ENCODE peak calls at places on chromosomes 7 and 10, in nine cellular contexts. A is gastrocnemius medialis, C is RCC 7860, S is iPS-NIHi11, K is hypothalamus, T is HEK293T, G is fibroblast of lung, J is M059J, B is AG09309. W is an unnamed sample.

GRCh38 chr7:11261470-11261869 is 287.8 kb downstream of the PHF14 start:
- DNase-seq in A (no peak), C (no peak), S (no peak), K (no peak), T (peak), G (no peak), J (peak), B (no peak), W (no peak)

GRCh38 chr10:109911903-109912302 is 11.4 kb downstream of the XPNPEP1 start:
- DNase-seq in A (no peak), C (no peak), S (no peak), K (no peak), T (no peak), G (no peak), J (no peak), B (no peak), W (no peak)

GRCh38 chr7:13604178-13604577 is 385.3 kb downstream of the ETV1 start:
- DNase-seq in A (no peak), C (no peak), S (no peak), K (no peak), T (no peak), G (no peak), J (no peak), B (no peak), W (no peak)

GRCh38 chr7:113086431-113086888 is at the start of gene GPR85:
- DNase-seq in A (peak), C (no peak), S (peak), K (peak), T (peak), G (peak), J (peak), B (no peak), W (no peak)

GRCh38 chr7:334618-335357 is 44.8 kb downstream of the FOXL3 start:
- DNase-seq in A (no peak), C (no peak), S (no peak), K (no peak), T (no peak), G (no peak), J (no peak), B (no peak), W (no peak)

GRCh38 chr10:98326621-98327027 is 58.6 kb upstream of the LOXL4 start:
- DNase-seq in A (no peak), C (no peak), S (no peak), K (no peak), T (no peak), G (no peak), J (peak), B (no peak), W (no peak)

GRCh38 chr7:43767311-43767710 is 8.8 kb downstream of the BLVRA start:
- DNase-seq in A (no peak), C (no peak), S (no peak), K (no peak), T (no peak), G (no peak), J (no peak), B (no peak), W (no peak)

GRCh38 chr10:88114368-88114767 is 250.9 kb downstream of the PTEN start:
- DNase-seq in A (peak), C (no peak), S (peak), K (no peak), T (peak), G (peak), J (peak), B (no peak), W (no peak)

GRCh38 chr10:11639861-11640764 is 28.7 kb upstream of the USP6NL start:
- DNase-seq in A (no peak), C (no peak), S (no peak), K (no peak), T (no peak), G (peak), J (no peak), B (no peak), W (no peak)

GRCh38 chr7:36387437-36388345 is 2.0 kb upstream of the ANLN start:
- DNase-seq in A (no peak), C (no peak), S (no peak), K (no peak), T (no peak), G (no peak), J (peak), B (no peak), W (no peak)

GRCh38 chr7:135910393-135911036 is 66.6 kb downstream of the MTPN start:
- DNase-seq in A (no peak), C (no peak), S (no peak), K (no peak), T (no peak), G (no peak), J (no peak), B (no peak), W (no peak)

GRCh38 chr7:113267885-113268284 is 149.5 kb upstream of the SMIM30 start:
- DNase-seq in A (no peak), C (no peak), S (no peak), K (no peak), T (no peak), G (peak), J (peak), B (peak), W (no peak)

GRCh38 chr7:51307811-51308737 is 8.5 kb downstream of the COBL start:
- DNase-seq in A (no peak), C (no peak), S (no peak), K (no peak), T (no peak), G (no peak), J (no peak), B (no peak), W (no peak)

GRCh38 chr7:157502701-157503111 is 165.9 kb downstream of the DNAJB6 start:
- DNase-seq in A (no peak), C (peak), S (no peak), K (no peak), T (no peak), G (no peak), J (peak), B (no peak), W (no peak)

GRCh38 chr7:140174217-140174616 is 2.6 kb downstream of the KDM7A start:
- DNase-seq in A (no peak), C (no peak), S (no peak), K (no peak), T (no peak), G (no peak), J (no peak), B (no peak), W (no peak)

GRCh38 chr10:126101744-126102143 is 205.4 kb downstream of the FANK1 start:
- DNase-seq in A (no peak), C (no peak), S (no peak), K (no peak), T (no peak), G (no peak), J (no peak), B (no peak), W (no peak)

GRCh38 chr10:71657604-71658348 is 61.8 kb downstream of the C10orf105 start:
- DNase-seq in A (no peak), C (no peak), S (peak), K (no peak), T (no peak), G (no peak), J (no peak), B (no peak), W (no peak)

GRCh38 chr7:2771274-2771711 is 72.8 kb downstream of the GNA12 start:
- DNase-seq in A (no peak), C (no peak), S (no peak), K (no peak), T (no peak), G (no peak), J (no peak), B (no peak), W (no peak)

GRCh38 chr7:47570649-47571050 is 11.3 kb downstream of the TNS3 start:
- DNase-seq in A (peak), C (no peak), S (no peak), K (no peak), T (no peak), G (peak), J (no peak), B (no peak), W (peak)

GRCh38 chr10:36446873-36447272 is 678.5 kb upstream of the ANKRD30A start:
- DNase-seq in A (no peak), C (no peak), S (no peak), K (no peak), T (no peak), G (no peak), J (no peak), B (no peak), W (no peak)

GRCh38 chr10:71092812-71093391 is 119.5 kb upstream of the UNC5B start:
- DNase-seq in A (no peak), C (no peak), S (peak), K (no peak), T (peak), G (no peak), J (no peak), B (no peak), W (no peak)

GRCh38 chr10:131024259-131025131 is 287.0 kb downstream of the TCERG1L start:
- DNase-seq in A (no peak), C (no peak), S (no peak), K (no peak), T (no peak), G (no peak), J (no peak), B (no peak), W (no peak)

GRCh38 chr10:58140054-58140453 is 127.6 kb downstream of the IPMK start:
- DNase-seq in A (no peak), C (no peak), S (no peak), K (no peak), T (no peak), G (no peak), J (no peak), B (no peak), W (no peak)

GRCh38 chr10:43299579-43299978 is 32.7 kb upstream of the RASGEF1A start:
- DNase-seq in A (no peak), C (no peak), S (no peak), K (no peak), T (no peak), G (no peak), J (no peak), B (no peak), W (no peak)

GRCh38 chr10:17747883-17748550 is 4.0 kb upstream of the TMEM236 start:
- DNase-seq in A (no peak), C (no peak), S (no peak), K (no peak), T (no peak), G (peak), J (no peak), B (no peak), W (no peak)

GRCh38 chr7:4712371-4713182 is 30.5 kb downstream of the FOXK1 start:
- DNase-seq in A (peak), C (peak), S (no peak), K (no peak), T (no peak), G (peak), J (peak), B (no peak), W (peak)

GRCh38 chr10:100568937-100569336 is 33.2 kb downstream of the HIF1AN start:
- DNase-seq in A (no peak), C (no peak), S (no peak), K (no peak), T (no peak), G (no peak), J (no peak), B (no peak), W (no peak)

W was measured in BJ.